ENCODE peak calls at places on chromosome 16, in eight cellular contexts. S is Ammon's horn; P is epithelial cell of prostate; U is left cardiac atrium; R is stimulated activated CD4-positive, alpha-beta T cell treated with anti-CD3 and anti-CD28 coated beads, Interleukin-4, amount 100 ng/mL, for 24 hours; X is GM04503; M is AG08395; K is EL. F is an unnamed sample.

GRCh38 chr16:73956592-73957495 is 339.8 kb upstream of the PSMD7 start:
- DNase-seq in P (peak; percentile 6), S (peak; percentile 69), M (peak; percentile 66), U (peak; percentile 33), K (peak; percentile 58), X (peak; percentile 14), R (peak; percentile 25), F (peak; percentile 44)

GRCh38 chr16:65124596-65124995 is 2.7 kb upstream of the CDH11 start:
- DNase-seq in S (no peak), P (no peak), U (no peak), R (no peak), M (no peak), K (no peak), X (no peak), F (no peak)

GRCh38 chr16:11916524-11917285 is 949 bp upstream of the GSPT1 start:
- DNase-seq in P (peak; percentile 51), M (peak; percentile 45), U (no peak), R (no peak), K (peak; percentile 60), S (peak; percentile 57), X (no peak), F (peak; percentile 57)

GRCh38 chr16:8310356-8310755 is 280.0 kb downstream of the TMEM114 start:
- DNase-seq in P (no peak), U (no peak), S (no peak), R (no peak), M (no peak), X (no peak), K (no peak), F (no peak)

GRCh38 chr16:67470314-67470713 is 10.6 kb downstream of the ATP6V0D1 start:
- DNase-seq in U (peak; percentile 87), X (no peak), K (no peak), R (no peak), P (no peak), M (peak; percentile 40), S (peak; percentile 96), F (no peak)

GRCh38 chr16:48335961-48336360 is 49.3 kb downstream of the SIAH1 start:
- DNase-seq in M (peak; percentile 55), S (no peak), K (peak; percentile 76), U (no peak), P (no peak), X (no peak), R (no peak), F (peak; percentile 90)

GRCh38 chr16:88558457-88559442 is 11.5 kb upstream of the ZC3H18 start:
- DNase-seq in S (peak; percentile 45), U (peak; percentile 85), K (peak; percentile 57), P (no peak), X (no peak), M (peak; percentile 56), R (no peak), F (peak; percentile 33)

GRCh38 chr16:83917152-83918120 is 18.5 kb downstream of the MLYCD start:
- DNase-seq in P (no peak), X (no peak), K (no peak), U (no peak), S (no peak), R (no peak), M (no peak), F (no peak)

GRCh38 chr16:75763250-75763649 is 37.0 kb upstream of the CPHXL start:
- DNase-seq in P (no peak), R (no peak), K (no peak), S (no peak), X (no peak), U (no peak), M (no peak), F (no peak)

GRCh38 chr16:48117217-48118105 is 38.3 kb downstream of the ABCC12 start:
- DNase-seq in M (peak; percentile 41), P (no peak), K (peak; percentile 44), X (no peak), S (no peak), R (peak; percentile 59), U (peak; percentile 31), F (peak; percentile 77)

GRCh38 chr16:11379420-11379819 is 34.2 kb downstream of the RMI2 start:
- DNase-seq in S (no peak), R (peak; percentile 56), U (peak; percentile 11), P (peak; percentile 8), K (peak; percentile 26), M (peak; percentile 32), X (no peak), F (peak; percentile 53)

GRCh38 chr16:78703951-78704350 is 604.5 kb downstream of the WWOX start:
- DNase-seq in X (no peak), K (no peak), P (no peak), M (peak; percentile 13), R (no peak), S (no peak), U (no peak), F (no peak)

GRCh38 chr16:79658301-79659001 is 57.9 kb upstream of the MAF start:
- DNase-seq in U (no peak), R (no peak), M (peak; percentile 57), P (peak; percentile 81), K (peak; percentile 52), X (no peak), S (no peak), F (peak; percentile 86)